ENCODE peak calls at places on chromosomes 11 and 22, in six cellular contexts. J is fibroblast of pulmonary artery; W is CD8-positive, alpha-beta memory T cell; I is astrocyte; Y is fibroblast of mammary gland; E is heart right ventricle. T is an unnamed sample.

GRCh38 chr11:125207866-125208425 is 43.4 kb downstream of the PKNOX2 start:
- DNase-seq in Y (peak), E (no peak), J (peak), I (peak), W (no peak), T (no peak)

GRCh38 chr11:80441821-80442220 is 1001.0 kb upstream of the TENM4 start:
- DNase-seq in W (no peak), J (peak), E (no peak), I (no peak), Y (peak), T (no peak)

GRCh38 chr22:24133187-24133965 is 47.9 kb upstream of the SUSD2 start:
- DNase-seq in I (no peak), W (peak), Y (peak), E (no peak), J (peak), T (no peak)

GRCh38 chr11:117814766-117815261 is 9.7 kb downstream of the FXYD2 start:
- DNase-seq in W (peak), J (peak), I (peak), Y (no peak), E (peak), T (no peak)

GRCh38 chr22:38540731-38541130 is 29.3 kb downstream of the DMC1 start:
- DNase-seq in J (no peak), I (no peak), E (no peak), W (no peak), Y (no peak), T (no peak)

GRCh38 chr11:102564110-102564509 is 33.6 kb upstream of the MMP7 start:
- DNase-seq in I (peak), Y (peak), W (no peak), E (no peak), J (peak), T (peak)

GRCh38 chr11:105719073-105719846 is 109.4 kb downstream of the GRIA4 start:
- DNase-seq in Y (no peak), J (peak), I (peak), E (no peak), W (no peak), T (no peak)

GRCh38 chr22:23305321-23305910 is 125.1 kb downstream of the BCR start:
- DNase-seq in E (peak), W (no peak), I (peak), Y (peak), J (peak), T (peak)

GRCh38 chr11:11611381-11611780 is 10.4 kb downstream of the GALNT18 start:
- DNase-seq in J (no peak), W (no peak), Y (no peak), I (no peak), E (no peak), T (no peak)

GRCh38 chr11:29518389-29519174 is 498.2 kb downstream of the KCNA4 start:
- DNase-seq in E (no peak), Y (no peak), I (no peak), W (no peak), J (peak), T (no peak)

GRCh38 chr11:129611661-129612566 is 203.7 kb upstream of the TMEM45B start:
- DNase-seq in I (peak), W (no peak), J (no peak), Y (no peak), E (no peak), T (no peak)

GRCh38 chr22:50699754-50700386 is 27.2 kb downstream of the SHANK3 start:
- DNase-seq in W (no peak), I (no peak), Y (no peak), E (no peak), J (no peak), T (no peak)

GRCh38 chr22:19122752-19123492 is 710 bp upstream of the DGCR2 start:
- DNase-seq in E (no peak), Y (no peak), I (no peak), W (no peak), J (no peak), T (no peak)

GRCh38 chr22:36583546-36583945 is 54.6 kb upstream of the EIF3D start:
- DNase-seq in J (no peak), Y (no peak), E (no peak), W (no peak), I (no peak), T (no peak)

GRCh38 chr11:64356498-64357411 is 2.2 kb upstream of the RPS6KA4 start:
- DNase-seq in Y (peak), I (no peak), W (no peak), E (no peak), J (peak), T (no peak)

GRCh38 chr22:19871845-19872778 is 17.4 kb upstream of the GNB1L start:
- DNase-seq in W (no peak), J (no peak), Y (no peak), I (no peak), E (no peak), T (no peak)

GRCh38 chr22:33274214-33274828 is 216.1 kb upstream of the SYN3 start:
- DNase-seq in E (no peak), Y (peak), I (no peak), W (no peak), J (peak), T (no peak)

GRCh38 chr22:25729595-25729994 is 12.4 kb upstream of the MYO18B start:
- DNase-seq in I (no peak), Y (no peak), W (no peak), J (no peak), E (no peak), T (no peak)

GRCh38 chr11:66967670-66968425 is 7.3 kb upstream of the C11orf86 start:
- DNase-seq in W (no peak), I (peak), Y (peak), J (peak), E (peak), T (peak)

GRCh38 chr11:66969584-66970205 is 5.4 kb upstream of the C11orf86 start:
- DNase-seq in Y (peak), I (peak), J (peak), W (no peak), E (no peak), T (peak)

GRCh38 chr11:66962247-66962646 is 4.1 kb upstream of the PC start:
- DNase-seq in Y (no peak), I (no peak), E (no peak), J (no peak), W (no peak), T (no peak)

GRCh38 chr11:66966351-66966750 is 8.2 kb upstream of the PC start:
- DNase-seq in E (no peak), I (no peak), Y (no peak), J (no peak), W (no peak), T (no peak)

DNA sequence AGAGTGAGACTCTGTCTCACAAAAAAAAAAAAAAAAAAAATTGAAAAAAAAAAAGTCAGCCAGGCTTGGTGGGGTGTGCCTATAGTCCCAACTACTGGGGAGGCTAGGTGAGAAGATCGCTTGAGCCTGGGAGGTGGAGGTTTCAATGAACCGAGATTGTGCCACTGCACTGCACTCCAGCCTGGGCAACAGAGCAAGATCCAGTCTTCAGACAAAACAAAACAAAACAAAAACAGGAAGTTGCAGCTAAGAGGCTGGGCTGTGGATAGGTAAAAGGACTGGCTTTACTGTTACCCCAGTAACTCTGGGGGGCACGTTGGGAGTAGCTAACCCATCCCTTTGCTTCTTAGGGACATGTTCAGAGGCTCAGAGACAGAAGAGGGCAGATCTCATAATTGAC is 6.3 kb upstream of the PC start:
- DNase-seq in E (no peak), W (no peak), I (no peak), J (no peak), Y (no peak), T (no peak)
- H3K4me3 ChIP-seq in E (no peak), W (no peak), I (no peak), J (no peak), Y (no peak), T (no peak)

GRCh38 chr11:66313321-66314185 is 3.3 kb downstream of the CD248 start:
- DNase-seq in Y (peak), J (peak), W (no peak), E (no peak), I (no peak), T (no peak)

GRCh38 chr11:66312549-66313320 is 4.1 kb downstream of the CD248 start:
- DNase-seq in Y (peak), J (peak), W (peak), I (peak), E (peak), T (peak)

GRCh38 chr11:66315498-66315885 is 1.4 kb downstream of the CD248 start:
- DNase-seq in Y (no peak), E (no peak), W (no peak), J (no peak), I (no peak), T (no peak)

GRCh38 chr11:66314561-66315497 is 2.0 kb downstream of the CD248 start:
- DNase-seq in J (no peak), I (no peak), Y (no peak), E (no peak), W (no peak), T (no peak)

DNA sequence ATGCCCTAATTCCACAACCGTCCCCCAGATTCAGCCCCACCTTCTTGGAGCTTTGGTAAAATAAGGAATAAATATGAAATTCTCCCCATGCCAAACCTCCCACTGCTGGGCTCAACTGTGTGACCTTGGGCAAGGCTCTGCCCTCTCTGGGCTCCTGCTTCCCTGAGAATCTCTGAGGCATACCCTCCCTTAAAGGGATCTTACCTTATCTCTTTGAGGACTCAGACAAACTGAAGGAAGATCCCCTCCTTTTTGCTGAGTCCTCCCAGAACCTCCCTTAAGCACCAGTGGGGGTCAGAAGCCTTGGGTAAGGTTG is 2.7 kb downstream of the CD248 start:
- DNase-seq in J (no peak), E (no peak), W (no peak), I (no peak), Y (no peak), T (no peak)
- H3K4me3 ChIP-seq in J (peak), E (peak), W (peak), I (peak), Y (peak), T (peak)

GRCh38 chr22:31692186-31692886 is 30.3 kb upstream of the PISD start:
- DNase-seq in E (no peak), I (peak), W (no peak), Y (peak), J (peak), T (no peak)
- H3K4me3 ChIP-seq in E (no peak), I (no peak), W (no peak), Y (no peak), J (no peak), T (no peak)

DNA sequence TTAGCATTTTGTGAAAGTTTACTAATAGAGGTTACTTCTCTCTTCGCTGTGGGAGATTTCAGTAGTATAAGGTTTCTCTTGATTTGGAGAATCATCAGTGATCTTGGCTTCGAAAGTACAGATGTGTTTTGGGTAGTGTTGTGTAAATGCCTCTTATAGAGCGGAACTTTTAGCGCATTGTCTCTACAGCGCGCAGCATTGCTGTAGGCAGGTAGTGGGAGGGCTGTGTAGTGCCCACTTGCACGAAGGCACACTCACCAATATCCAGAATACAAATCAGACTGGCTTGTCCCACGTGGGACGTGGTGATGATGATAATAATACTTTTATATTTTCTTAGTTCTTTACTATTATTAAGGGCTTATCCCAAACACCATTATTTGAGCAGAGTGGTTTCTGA is 51.4 kb downstream of the FAM83F start:
- DNase-seq in J (no peak), Y (no peak), W (no peak), I (no peak), E (no peak), T (no peak)
- H3K4me3 ChIP-seq in J (no peak), Y (no peak), W (peak), I (no peak), E (peak), T (no peak)

GRCh38 chr11:61022311-61023085 is 51.0 kb downstream of the CD6 start:
- DNase-seq in I (no peak), W (no peak), J (no peak), E (no peak), Y (no peak), T (no peak)
- H3K4me3 ChIP-seq in I (no peak), W (peak), J (no peak), E (no peak), Y (no peak), T (no peak)

DNA sequence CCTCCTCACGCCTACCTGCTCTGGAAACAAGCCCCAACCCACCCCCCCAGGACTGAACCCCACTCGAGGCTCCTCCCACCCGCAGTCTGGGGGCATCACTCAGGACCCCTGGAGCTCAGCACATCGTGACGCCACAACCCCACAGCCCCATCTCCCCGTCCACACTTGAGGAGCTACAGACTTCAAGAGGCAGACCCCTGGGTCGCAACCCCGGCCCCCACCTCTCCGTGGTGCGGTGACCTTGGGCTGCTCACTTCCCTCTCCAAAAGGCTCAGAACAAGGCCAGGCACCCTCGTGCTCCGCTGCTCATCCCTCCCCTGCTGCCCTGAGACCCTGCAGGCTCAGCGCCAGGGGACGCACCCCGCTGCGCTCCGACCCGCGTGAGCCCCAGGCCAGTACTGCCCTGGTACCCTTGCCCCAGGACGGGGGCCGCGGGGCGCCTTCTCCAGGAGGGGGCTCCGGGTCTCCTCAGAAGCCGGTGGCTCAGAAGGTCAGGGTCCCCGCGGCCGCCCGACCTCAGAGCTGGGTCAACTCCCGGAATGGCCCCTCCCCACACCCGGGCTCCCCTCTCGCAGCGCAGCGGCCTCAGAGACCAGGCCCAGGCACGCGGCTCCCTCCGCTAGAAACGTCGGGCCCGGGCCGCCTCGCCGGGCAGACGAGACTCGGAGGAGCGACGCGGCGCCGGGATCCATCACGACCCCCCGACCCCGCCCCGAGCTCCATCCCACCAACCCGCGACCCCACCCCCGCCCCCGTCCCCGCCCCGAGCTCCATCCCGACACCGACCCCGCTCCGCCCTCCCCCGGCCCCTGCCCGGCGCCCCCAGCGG is 614 bp downstream of the GATD1 start:
- DNase-seq in J (no peak), Y (no peak), E (peak), W (no peak), I (no peak), T (no peak)
- H3K4me3 ChIP-seq in J (peak), Y (peak), E (peak), W (peak), I (peak), T (peak)

DNA sequence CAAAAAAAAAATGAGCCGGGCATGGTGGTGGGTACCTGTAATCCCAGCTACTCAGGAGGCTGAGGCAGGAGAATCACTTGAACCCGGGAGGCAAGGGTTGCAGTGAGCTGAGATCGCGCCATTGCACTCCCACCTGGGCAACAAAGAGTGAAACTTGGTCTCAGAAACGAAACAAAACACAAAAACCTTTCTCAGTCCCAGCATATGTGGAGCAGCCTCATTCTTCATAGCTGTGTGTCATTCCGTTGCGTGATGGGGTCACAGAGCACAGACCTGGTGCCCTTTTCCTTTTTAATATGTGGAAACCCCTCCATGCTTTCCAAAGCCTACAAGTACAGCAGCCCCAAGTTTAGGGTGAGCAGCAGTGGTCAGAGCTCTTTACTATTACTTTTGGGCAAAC is 13.7 kb downstream of the PEX26 start:
- DNase-seq in W (no peak), J (no peak), E (no peak), I (no peak), Y (peak), T (no peak)
- H3K4me3 ChIP-seq in W (peak), J (peak), E (peak), I (no peak), Y (peak), T (no peak)

GRCh38 chr11:27507561-27508322 is 1.2 kb upstream of the LIN7C start:
- DNase-seq in J (no peak), I (no peak), Y (peak), W (no peak), E (no peak), T (no peak)
- H3K4me3 ChIP-seq in J (peak), I (peak), Y (peak), W (peak), E (peak), T (peak)

GRCh38 chr11:112828433-112828832 is 132.8 kb upstream of the NCAM1 start:
- DNase-seq in Y (no peak), J (no peak), W (no peak), I (no peak), E (no peak), T (no peak)

GRCh38 chr11:112826788-112827187 is 134.4 kb upstream of the NCAM1 start:
- DNase-seq in E (no peak), Y (no peak), J (no peak), I (no peak), W (no peak), T (no peak)

GRCh38 chr11:112826026-112826425 is 135.2 kb upstream of the NCAM1 start:
- DNase-seq in E (no peak), J (no peak), Y (no peak), I (no peak), W (no peak), T (no peak)

GRCh38 chr11:112817376-112817775 is 143.8 kb upstream of the NCAM1 start:
- DNase-seq in Y (no peak), I (no peak), J (no peak), W (no peak), E (no peak), T (no peak)

GRCh38 chr11:112822478-112823274 is 138.5 kb upstream of the NCAM1 start:
- DNase-seq in E (no peak), Y (no peak), W (no peak), J (peak), I (no peak), T (no peak)
- H3K4me3 ChIP-seq in E (no peak), Y (no peak), W (no peak), J (no peak), I (no peak), T (no peak)